ENCODE peak calls at places on chromosomes 5 and 9, in six cellular contexts. K is NCI-H2081; M is body of pancreas; V is activated T-helper 1 cell treated with anti-CD3 and anti-CD28 coated beads, Interleukin-12 subunit alpha, Interleukin-12 subunit beta, Interleukin-2, Interleukin-4 antibody, amounts not matched to agents 30 ng/mL and 10 ng/mL and 1 ng/mL, durations not matched to agents 14 hours and 24 hours and 36 hours; L is heart left ventricle; I is lower leg skin. Z is an unnamed sample.
A peak's percentile ranks its signal among the peaks of the same experiment; 100 is the strongest.

GRCh38 chr9:27519466-27520465 is 4.3 kb upstream of the IFNK start:
- DNase-seq in M (no peak), K (no peak), I (no peak), V (no peak), L (no peak), Z (no peak)

GRCh38 chr9:79662553-79662956 is 90.8 kb downstream of the TLE4 start:
- DNase-seq in L (no peak), V (no peak), M (no peak), I (no peak), K (no peak), Z (no peak)

GRCh38 chr9:98860871-98861293 is 53.4 kb downstream of the GALNT12 start:
- DNase-seq in L (peak; percentile 84), M (peak; percentile 69), I (peak; percentile 61), V (no peak), K (no peak), Z (peak; percentile 87)

GRCh38 chr5:172264814-172265213 is 18.8 kb downstream of the UBTD2 start:
- DNase-seq in V (no peak), L (no peak), K (no peak), M (no peak), I (no peak), Z (no peak)

GRCh38 chr5:16392718-16393117 is 72.9 kb downstream of the ZNF622 start:
- DNase-seq in V (no peak), M (no peak), I (no peak), L (no peak), K (no peak), Z (no peak)

GRCh38 chr5:131980696-131981095 is 30.8 kb downstream of the ACSL6 start:
- DNase-seq in M (no peak), K (no peak), L (no peak), I (no peak), V (no peak), Z (no peak)

GRCh38 chr5:147628054-147628895 is 118.4 kb upstream of the DPYSL3 start:
- DNase-seq in K (peak; percentile 63), V (peak; percentile 38), L (peak; percentile 38), M (peak; percentile 70), I (peak; percentile 57), Z (peak; percentile 72)

GRCh38 chr5:132064140-132064539 is 3.7 kb downstream of the IL3 start:
- DNase-seq in K (no peak), I (no peak), L (no peak), V (no peak), M (peak; percentile 3), Z (no peak)